ENCODE peak calls at places on chromosomes 5 and 9, in four cellular contexts. One of them, this sample, is unnamed.

GRCh38 chr5:83026507-83026906 is 50.7 kb downstream of the TMEM167A start:
- DNase-seq in IMR-90: no peak
- DNase-seq in mesendoderm: peak; percentile 89
- DNase-seq in neuronal stem cell: no peak
- DNase-seq in this sample: peak; percentile 59

GRCh38 chr9:105415344-105415980 is 32.4 kb upstream of the FSD1L start:
- DNase-seq in IMR-90: peak; percentile 55
- DNase-seq in mesendoderm: peak; percentile 67
- DNase-seq in neuronal stem cell: peak; percentile 79
- DNase-seq in this sample: peak; percentile 66

GRCh38 chr9:137113385-137114159 is 961 bp downstream of the DPP7 start:
- DNase-seq in IMR-90: no peak
- DNase-seq in mesendoderm: no peak
- DNase-seq in neuronal stem cell: no peak
- DNase-seq in this sample: no peak

GRCh38 chr9:109745335-109746283 is 34.4 kb upstream of the PALM2AKAP2 start:
- DNase-seq in IMR-90: peak; percentile 75
- DNase-seq in mesendoderm: peak; percentile 68
- DNase-seq in neuronal stem cell: peak; percentile 27
- DNase-seq in this sample: no peak

GRCh38 chr9:89640801-89641200 is 36.0 kb downstream of the GADD45G start:
- DNase-seq in IMR-90: no peak
- DNase-seq in mesendoderm: no peak
- DNase-seq in neuronal stem cell: no peak
- DNase-seq in this sample: no peak

GRCh38 chr5:168579206-168579986 is at the start of gene PANK3:
- DNase-seq in IMR-90: peak; percentile 99
- DNase-seq in mesendoderm: peak; percentile 100
- DNase-seq in neuronal stem cell: peak; percentile 97
- DNase-seq in this sample: peak; percentile 100

GRCh38 chr5:107484261-107484660 is 186.5 kb downstream of the EFNA5 start:
- DNase-seq in IMR-90: no peak
- DNase-seq in mesendoderm: no peak
- DNase-seq in neuronal stem cell: no peak
- DNase-seq in this sample: no peak

GRCh38 chr5:96432245-96433065 is 593 bp downstream of the PCSK1 start:
- DNase-seq in IMR-90: no peak
- DNase-seq in mesendoderm: peak; percentile 78
- DNase-seq in neuronal stem cell: no peak
- DNase-seq in this sample: peak; percentile 63

GRCh38 chr9:83281306-83282255 is 218.6 kb upstream of the RASEF start:
- DNase-seq in IMR-90: no peak
- DNase-seq in mesendoderm: peak; percentile 13
- DNase-seq in neuronal stem cell: no peak
- DNase-seq in this sample: no peak

GRCh38 chr9:96219615-96220257 is 82.2 kb downstream of the HSD17B3 start:
- DNase-seq in IMR-90: no peak
- DNase-seq in mesendoderm: peak; percentile 62
- DNase-seq in neuronal stem cell: no peak
- DNase-seq in this sample: peak; percentile 70

GRCh38 chr5:67050125-67050524 is 146.5 kb downstream of the CD180 start:
- DNase-seq in IMR-90: no peak
- DNase-seq in mesendoderm: no peak
- DNase-seq in neuronal stem cell: no peak
- DNase-seq in this sample: no peak

GRCh38 chr9:107489687-107490605 is at the start of gene KLF4:
- DNase-seq in IMR-90: peak; percentile 91
- DNase-seq in mesendoderm: peak; percentile 97
- DNase-seq in neuronal stem cell: peak; percentile 95
- DNase-seq in this sample: peak; percentile 92

GRCh38 chr5:22539756-22540155 is 313.4 kb downstream of the CDH12 start:
- DNase-seq in IMR-90: no peak
- DNase-seq in mesendoderm: no peak
- DNase-seq in neuronal stem cell: no peak
- DNase-seq in this sample: no peak

GRCh38 chr5:174843263-174844250 is 119.2 kb downstream of the MSX2 start:
- DNase-seq in IMR-90: no peak
- DNase-seq in mesendoderm: peak; percentile 90
- DNase-seq in neuronal stem cell: no peak
- DNase-seq in this sample: peak; percentile 33

GRCh38 chr5:154607746-154608145 is 129.7 kb upstream of the HAND1 start:
- DNase-seq in IMR-90: no peak
- DNase-seq in mesendoderm: no peak
- DNase-seq in neuronal stem cell: no peak
- DNase-seq in this sample: no peak

GRCh38 chr5:114249838-114250237 is 112.0 kb upstream of the KCNN2 start:
- DNase-seq in IMR-90: peak; percentile 94
- DNase-seq in mesendoderm: no peak
- DNase-seq in neuronal stem cell: no peak
- DNase-seq in this sample: no peak

GRCh38 chr5:128264567-128264966 is 181.0 kb downstream of the SLC12A2 start:
- DNase-seq in IMR-90: peak; percentile 26
- DNase-seq in mesendoderm: no peak
- DNase-seq in neuronal stem cell: no peak
- DNase-seq in this sample: no peak

GRCh38 chr5:5454405-5454804 is 31.9 kb downstream of the ICE1 start:
- DNase-seq in IMR-90: no peak
- DNase-seq in mesendoderm: no peak
- DNase-seq in neuronal stem cell: no peak
- DNase-seq in this sample: no peak

GRCh38 chr5:136308396-136308795 is 56.9 kb downstream of the TRPC7 start:
- DNase-seq in IMR-90: no peak
- DNase-seq in mesendoderm: peak; percentile 58
- DNase-seq in neuronal stem cell: no peak
- DNase-seq in this sample: peak; percentile 50
- H2BK15ac ChIP-seq in IMR-90: no peak overlapping the region
- H2BK15ac ChIP-seq in mesendoderm: no peak overlapping the region
- H2BK15ac ChIP-seq in neuronal stem cell: no peak overlapping the region
- H2BK15ac ChIP-seq in this sample: no peak overlapping the region

GRCh38 chr5:143168171-143168681 is 235.3 kb downstream of the NR3C1 start:
- DNase-seq in IMR-90: no peak
- DNase-seq in mesendoderm: no peak
- DNase-seq in neuronal stem cell: no peak
- DNase-seq in this sample: no peak
- H2BK15ac ChIP-seq in IMR-90: no peak overlapping the region
- H2BK15ac ChIP-seq in mesendoderm: no peak overlapping the region
- H2BK15ac ChIP-seq in neuronal stem cell: no peak overlapping the region
- H2BK15ac ChIP-seq in this sample: no peak overlapping the region

GRCh38 chr5:61620660-61621650 is 288.9 kb downstream of the ZSWIM6 start:
- DNase-seq in IMR-90: no peak
- DNase-seq in mesendoderm: no peak
- DNase-seq in neuronal stem cell: no peak
- DNase-seq in this sample: no peak
- H2BK15ac ChIP-seq in IMR-90: no peak overlapping the region
- H2BK15ac ChIP-seq in mesendoderm: no peak overlapping the region
- H2BK15ac ChIP-seq in neuronal stem cell: no peak overlapping the region
- H2BK15ac ChIP-seq in this sample: no peak overlapping the region

GRCh38 chr5:1886634-1887399 is 4.1 kb upstream of the IRX4 start:
- DNase-seq in IMR-90: no peak
- DNase-seq in mesendoderm: peak; percentile 8
- DNase-seq in neuronal stem cell: no peak
- DNase-seq in this sample: no peak

GRCh38 chr5:1890296-1890695 is 7.6 kb upstream of the IRX4 start:
- DNase-seq in IMR-90: no peak
- DNase-seq in mesendoderm: no peak
- DNase-seq in neuronal stem cell: no peak
- DNase-seq in this sample: no peak

GRCh38 chr5:1889321-1890065 is 6.8 kb upstream of the IRX4 start:
- DNase-seq in IMR-90: no peak
- DNase-seq in mesendoderm: no peak
- DNase-seq in neuronal stem cell: no peak
- DNase-seq in this sample: no peak

GRCh38 chr5:1887400-1888360 is 5.0 kb upstream of the IRX4 start:
- DNase-seq in IMR-90: no peak
- DNase-seq in mesendoderm: peak; percentile 45
- DNase-seq in neuronal stem cell: no peak
- DNase-seq in this sample: peak; percentile 50

DNA sequence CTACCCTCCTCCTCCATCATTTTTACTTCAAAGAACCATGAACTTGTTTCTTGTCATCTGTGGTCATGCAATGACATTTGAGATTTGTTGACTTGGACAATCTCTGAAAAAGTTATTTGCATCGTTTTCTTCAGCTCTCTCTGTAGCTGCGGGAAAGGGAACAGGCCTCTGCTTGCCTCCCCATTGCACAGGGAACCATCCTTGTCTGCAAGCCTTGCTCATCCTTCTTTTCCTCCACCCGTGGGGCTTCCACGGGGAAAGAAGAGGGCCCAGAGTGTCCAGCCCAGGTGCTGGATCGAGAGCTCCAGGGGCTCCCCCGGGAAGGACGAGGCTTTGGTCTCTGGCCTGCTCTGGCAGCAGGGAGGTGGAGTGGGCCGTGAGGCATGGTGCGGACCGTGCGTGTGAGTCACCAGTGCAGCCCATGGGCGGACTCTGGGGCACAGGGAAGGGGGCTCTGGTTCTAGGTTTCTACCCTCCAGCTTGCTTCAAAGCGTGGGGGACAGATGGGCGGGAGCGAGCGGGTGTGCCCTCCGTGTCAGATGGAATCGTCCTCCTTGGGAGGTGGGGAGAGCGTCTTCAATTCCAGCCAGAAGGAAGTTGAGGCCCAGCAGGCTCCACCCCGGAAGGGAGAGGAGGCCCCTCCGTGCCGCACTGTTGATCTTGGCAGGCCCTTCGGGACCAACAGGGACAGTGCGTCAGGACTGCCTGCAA is 6.0 kb upstream of the IRX4 start:
- DNase-seq in IMR-90: no peak
- DNase-seq in mesendoderm: no peak
- DNase-seq in neuronal stem cell: no peak
- DNase-seq in this sample: no peak
- H2BK15ac ChIP-seq in IMR-90: no peak overlapping the region
- H2BK15ac ChIP-seq in mesendoderm: no peak overlapping the region
- H2BK15ac ChIP-seq in neuronal stem cell: no peak overlapping the region
- H2BK15ac ChIP-seq in this sample: no peak overlapping the region

This sample was measured in H9.